ENCODE peak calls at places on chromosomes 4 and X, in six cellular contexts. One of them, this sample, is unnamed.

GRCh38 chr4:80112236-80112635 is 39.2 kb upstream of the ANTXR2 start:
- DNase-seq in activated gamma-delta T cell: no peak
- DNase-seq in bronchial epithelial cell: no peak
- DNase-seq in activated T-cell treated with anti-CD3 and anti-CD28 coated beads, Interleukin-2, amount 50 U/mL, for 4 hours: no peak
- DNase-seq in sciatic nerve: no peak
- DNase-seq in NB4: no peak
- DNase-seq in this sample: no peak

GRCh38 chrX:147927220-147927619 is 15.5 kb downstream of the FMR1 start:
- DNase-seq in activated gamma-delta T cell: no peak
- DNase-seq in bronchial epithelial cell: no peak
- DNase-seq in activated T-cell treated with anti-CD3 and anti-CD28 coated beads, Interleukin-2, amount 50 U/mL, for 4 hours: no peak
- DNase-seq in sciatic nerve: no peak
- DNase-seq in NB4: no peak
- DNase-seq in this sample: no peak

GRCh38 chr4:16213107-16213506 is 13.2 kb downstream of the TAPT1 start:
- DNase-seq in activated gamma-delta T cell: no peak
- DNase-seq in bronchial epithelial cell: no peak
- DNase-seq in activated T-cell treated with anti-CD3 and anti-CD28 coated beads, Interleukin-2, amount 50 U/mL, for 4 hours: no peak
- DNase-seq in sciatic nerve: no peak
- DNase-seq in NB4: no peak
- DNase-seq in this sample: no peak

GRCh38 chr4:128229458-128229805 is 58.2 kb downstream of the PGRMC2 start:
- DNase-seq in activated gamma-delta T cell: no peak
- DNase-seq in bronchial epithelial cell: peak; percentile 75
- DNase-seq in activated T-cell treated with anti-CD3 and anti-CD28 coated beads, Interleukin-2, amount 50 U/mL, for 4 hours: no peak
- DNase-seq in sciatic nerve: no peak
- DNase-seq in NB4: no peak
- DNase-seq in this sample: no peak

GRCh38 chr4:71259305-71259704 is 79.5 kb upstream of the SLC4A4 start:
- DNase-seq in activated gamma-delta T cell: no peak
- DNase-seq in bronchial epithelial cell: no peak
- DNase-seq in activated T-cell treated with anti-CD3 and anti-CD28 coated beads, Interleukin-2, amount 50 U/mL, for 4 hours: no peak
- DNase-seq in sciatic nerve: peak; percentile 60
- DNase-seq in NB4: no peak
- DNase-seq in this sample: no peak

GRCh38 chr4:47109379-47109778 is 78.0 kb downstream of the GABRB1 start:
- DNase-seq in activated gamma-delta T cell: no peak
- DNase-seq in bronchial epithelial cell: no peak
- DNase-seq in activated T-cell treated with anti-CD3 and anti-CD28 coated beads, Interleukin-2, amount 50 U/mL, for 4 hours: no peak
- DNase-seq in sciatic nerve: no peak
- DNase-seq in NB4: no peak
- DNase-seq in this sample: no peak

GRCh38 chrX:17706676-17707075 is 30.6 kb upstream of the SCML1 start:
- DNase-seq in activated gamma-delta T cell: no peak
- DNase-seq in bronchial epithelial cell: peak; percentile 79
- DNase-seq in activated T-cell treated with anti-CD3 and anti-CD28 coated beads, Interleukin-2, amount 50 U/mL, for 4 hours: no peak
- DNase-seq in sciatic nerve: no peak
- DNase-seq in NB4: no peak
- DNase-seq in this sample: no peak

GRCh38 chrX:22922961-22923360 is 76.8 kb upstream of the DDX53 start:
- DNase-seq in activated gamma-delta T cell: no peak
- DNase-seq in bronchial epithelial cell: peak; percentile 61
- DNase-seq in activated T-cell treated with anti-CD3 and anti-CD28 coated beads, Interleukin-2, amount 50 U/mL, for 4 hours: no peak
- DNase-seq in sciatic nerve: no peak
- DNase-seq in NB4: peak; percentile 32
- DNase-seq in this sample: no peak

GRCh38 chr4:149605601-149606378 is 209.9 kb downstream of the IQCM start:
- DNase-seq in activated gamma-delta T cell: no peak
- DNase-seq in bronchial epithelial cell: peak; percentile 84
- DNase-seq in activated T-cell treated with anti-CD3 and anti-CD28 coated beads, Interleukin-2, amount 50 U/mL, for 4 hours: no peak
- DNase-seq in sciatic nerve: no peak
- DNase-seq in NB4: no peak
- DNase-seq in this sample: no peak

GRCh38 chr4:73599182-73599581 is 21.1 kb downstream of the RASSF6 start:
- DNase-seq in activated gamma-delta T cell: no peak
- DNase-seq in bronchial epithelial cell: peak; percentile 86
- DNase-seq in activated T-cell treated with anti-CD3 and anti-CD28 coated beads, Interleukin-2, amount 50 U/mL, for 4 hours: no peak
- DNase-seq in sciatic nerve: no peak
- DNase-seq in NB4: peak; percentile 12
- DNase-seq in this sample: no peak

GRCh38 chr4:3190549-3190948 is 58.4 kb upstream of the MSANTD1 start:
- DNase-seq in activated gamma-delta T cell: no peak
- DNase-seq in bronchial epithelial cell: no peak
- DNase-seq in activated T-cell treated with anti-CD3 and anti-CD28 coated beads, Interleukin-2, amount 50 U/mL, for 4 hours: no peak
- DNase-seq in sciatic nerve: no peak
- DNase-seq in NB4: no peak
- DNase-seq in this sample: no peak